ENCODE peak calls at places on chromosomes 16 and 17, in seven cellular contexts. J, F, H, D, N, X and U are unnamed samples.

GRCh38 chr17:48753794-48754499 is 25.4 kb upstream of the HOXB13 start:
- DNase-seq in D (no peak), X (no peak), N (no peak), F (peak; percentile 24), H (no peak), J (no peak), U (no peak)

GRCh38 chr17:17724307-17724921 is 43.2 kb downstream of the RAI1 start:
- DNase-seq in F (no peak), D (peak; percentile 65), H (peak; percentile 83), N (no peak), J (no peak), X (no peak), U (peak; percentile 58)

GRCh38 chr17:14833201-14833773 is 431.8 kb downstream of the PMP22 start:
- DNase-seq in X (peak; percentile 59), D (peak; percentile 69), J (no peak), N (no peak), F (peak; percentile 81), H (no peak), U (peak; percentile 7)

GRCh38 chr17:17080181-17080631 is 37.9 kb downstream of the MPRIP start:
- DNase-seq in D (no peak), H (peak; percentile 32), X (no peak), F (no peak), J (no peak), N (no peak), U (no peak)

GRCh38 chr17:76772842-76773521 is 35.1 kb downstream of the MFSD11 start:
- DNase-seq in X (peak; percentile 58), J (no peak), F (peak; percentile 87), H (no peak), N (no peak), D (peak; percentile 68), U (peak; percentile 79)

GRCh38 chr17:17568772-17569195 is 22.7 kb downstream of the PEMT start:
- DNase-seq in F (peak; percentile 25), X (no peak), H (peak; percentile 85), N (no peak), J (peak; percentile 80), D (peak; percentile 53), U (peak; percentile 37)

GRCh38 chr17:64787921-64788271 is 125.8 kb upstream of the SMURF2 start:
- DNase-seq in N (no peak), J (no peak), X (no peak), F (no peak), D (no peak), H (no peak), U (no peak)

GRCh38 chr17:33838281-33838680 is 416.8 kb upstream of the CCL2 start:
- DNase-seq in X (no peak), D (no peak), H (no peak), J (no peak), F (no peak), N (no peak), U (no peak)

GRCh38 chr17:38879878-38880727 is 10.2 kb downstream of the LASP1 start:
- DNase-seq in D (peak; percentile 87), X (no peak), J (peak; percentile 41), H (no peak), F (peak; percentile 85), N (no peak), U (peak; percentile 90)

GRCh38 chr17:77783991-77784820 is 174.3 kb upstream of the TNRC6C start:
- DNase-seq in H (peak; percentile 86), F (no peak), J (no peak), D (no peak), N (no peak), X (no peak), U (no peak)

GRCh38 chr17:9900744-9901143 is 4.3 kb downstream of the RCVRN start:
- DNase-seq in N (no peak), F (peak; percentile 89), J (no peak), D (peak; percentile 59), X (no peak), H (no peak), U (peak; percentile 58)

GRCh38 chr16:31872201-31872600 is 1.4 kb upstream of the ZNF267 start:
- DNase-seq in F (no peak), J (no peak), X (no peak), H (no peak), D (no peak), N (no peak), U (no peak)

GRCh38 chr17:33684714-33685113 is 391.6 kb upstream of the ASIC2 start:
- DNase-seq in F (no peak), J (no peak), D (no peak), H (no peak), X (no peak), N (no peak), U (no peak)

GRCh38 chr17:33968350-33969044 is 286.6 kb upstream of the CCL2 start:
- DNase-seq in H (no peak), F (no peak), X (no peak), D (no peak), J (no peak), N (no peak), U (no peak)

GRCh38 chr16:20114356-20114755 is 40.7 kb upstream of the GPR139 start:
- DNase-seq in N (no peak), D (no peak), X (no peak), F (no peak), J (peak; percentile 25), H (no peak), U (no peak)

GRCh38 chr17:15914400-15915165 is 30.3 kb upstream of the ADORA2B start:
- DNase-seq in J (no peak), F (peak; percentile 24), H (no peak), D (peak; percentile 45), X (no peak), N (no peak), U (peak; percentile 60)

GRCh38 chr17:82836823-82837357 is 2.9 kb downstream of the ZNF750 start:
- DNase-seq in X (no peak), F (peak; percentile 53), D (no peak), H (peak; percentile 33), J (no peak), N (peak; percentile 15), U (no peak)

GRCh38 chr16:72848759-72849664 is 198.9 kb downstream of the ZFHX3 start:
- DNase-seq in J (peak; percentile 85), F (peak; percentile 93), H (no peak), D (peak; percentile 94), N (peak; percentile 85), X (peak; percentile 62), U (peak; percentile 96)

GRCh38 chr17:19383681-19384470 is 3.1 kb downstream of the MFAP4 start:
- DNase-seq in D (peak; percentile 44), N (peak; percentile 67), H (peak; percentile 59), F (peak; percentile 53), J (no peak), X (no peak), U (peak; percentile 35)

GRCh38 chr16:69833357-69833781 is 71.2 kb downstream of the WWP2 start:
- DNase-seq in N (no peak), D (peak; percentile 8), F (peak; percentile 17), J (no peak), X (no peak), H (no peak), U (peak; percentile 10)

GRCh38 chr16:13529193-13529982 is 390.6 kb upstream of the ERCC4 start:
- DNase-seq in F (no peak), X (no peak), N (no peak), J (no peak), D (no peak), H (no peak), U (no peak)

GRCh38 chr16:55555436-55555835 is 11.0 kb upstream of the CAPNS2 start:
- DNase-seq in N (no peak), J (no peak), D (no peak), X (no peak), F (peak; percentile 73), H (no peak), U (no peak)

DNA sequence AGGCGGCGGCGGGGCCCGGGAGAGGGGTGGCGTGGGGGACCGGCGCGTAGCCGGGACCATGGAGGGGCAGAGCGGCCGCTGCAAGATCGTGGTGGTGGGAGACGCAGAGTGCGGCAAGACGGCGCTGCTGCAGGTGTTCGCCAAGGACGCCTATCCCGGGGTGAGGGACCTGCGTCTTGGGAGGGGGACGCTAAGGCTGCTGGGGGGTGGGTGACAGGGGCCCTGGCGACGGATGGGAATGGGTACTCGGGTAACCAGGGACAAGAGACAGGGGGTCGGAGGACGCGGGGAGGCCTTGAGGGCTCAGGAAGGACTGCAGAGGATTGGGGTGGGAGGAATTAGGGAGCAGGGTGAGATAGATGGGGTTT is 243 bp downstream of the RND2 start:
- DNase-seq in J (no peak), D (no peak), F (no peak), H (no peak), X (no peak), N (no peak), U (no peak)
- H3K4me3 ChIP-seq in J (peak overlapping the region; percentile 50), D (peak overlapping the region; percentile 49), F (peak overlapping the region; percentile 43), H (peak overlapping the region; percentile 83), X (peak overlapping the region; percentile 49), N (peak overlapping the region; percentile 53), U (peak overlapping the region; percentile 51)

DNA sequence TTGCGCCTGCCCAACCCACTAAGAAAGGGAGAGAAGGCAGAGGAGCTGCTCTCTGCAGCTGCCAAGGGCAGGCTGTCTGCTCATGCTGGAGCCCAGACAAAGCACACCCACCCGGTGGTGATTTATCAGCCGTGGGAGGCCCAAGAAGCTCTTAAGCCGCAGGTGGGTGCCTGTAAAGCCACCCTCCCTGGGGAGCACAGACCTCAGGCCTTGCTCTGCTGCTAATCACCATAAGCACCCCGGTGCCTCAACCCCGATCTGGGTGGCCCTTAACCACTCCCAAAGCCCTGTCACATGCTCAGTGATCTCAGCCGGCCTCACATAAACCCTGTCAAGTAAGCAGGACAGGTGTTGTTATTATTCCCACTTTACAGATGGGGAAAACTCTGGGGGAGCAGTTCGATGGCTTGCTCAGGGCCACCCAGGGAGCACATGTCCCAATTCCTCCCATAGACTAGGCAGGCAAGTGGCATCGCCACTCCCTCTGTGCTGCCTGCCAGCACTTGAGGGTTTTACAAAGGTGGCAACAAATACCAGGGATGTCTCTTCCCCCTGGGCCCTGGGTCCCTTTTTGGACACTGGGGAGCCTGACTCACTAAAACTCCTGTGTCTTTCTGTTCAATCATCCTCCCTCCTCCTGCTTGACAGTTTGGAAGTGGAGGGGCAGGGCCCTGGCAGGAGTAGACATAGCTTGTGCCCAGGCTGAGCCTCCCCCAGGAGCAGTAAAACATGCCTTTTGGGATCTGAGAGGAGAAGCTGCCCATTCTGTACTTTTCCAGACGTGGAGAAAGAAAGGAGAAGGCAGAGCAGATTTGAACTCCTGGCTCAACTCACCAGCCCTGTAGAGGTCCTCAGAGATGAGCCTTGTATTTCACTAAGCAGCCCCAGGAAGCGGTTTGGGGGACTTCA is 299.3 kb downstream of the SOX9 start:
- DNase-seq in H (no peak), D (no peak), X (no peak), F (no peak), J (peak; percentile 24), N (no peak), U (no peak)
- TF ChIP-seq CTCF in H (no peak), D (no peak), X (no peak), F (no peak), J (no peak), N (no peak), U (no peak)

GRCh38 chr17:42049834-42050359 is 504 bp downstream of the C17orf113 start:
- DNase-seq in N (no peak), D (no peak), F (no peak), J (no peak), X (no peak), H (no peak), U (no peak)
- H3K4me3 ChIP-seq in N (peak overlapping the region; percentile 62), D (peak overlapping the region; percentile 96), F (peak overlapping the region; percentile 46), J (peak overlapping the region; percentile 67), X (peak overlapping the region; percentile 55), H (peak overlapping the region; percentile 81), U (peak overlapping the region; percentile 55)

GRCh38 chr16:10314811-10315210 is 71.0 kb upstream of the ATF7IP2 start:
- DNase-seq in N (no peak), X (no peak), D (peak; percentile 39), H (no peak), J (no peak), F (peak; percentile 5), U (peak; percentile 8)
- TF ChIP-seq CTCF in N (no peak), X (no peak), D (no peak), H (peak; percentile 41), J (no peak), F (no peak), U (no peak)

GRCh38 chr17:4942760-4943508 is 2.9 kb downstream of the RNF167 start:
- DNase-seq in J (no peak), F (no peak), D (no peak), H (no peak), N (no peak), X (no peak), U (no peak)
- H3K4me3 ChIP-seq in J (no peak overlapping the region), F (no peak overlapping the region), D (no peak overlapping the region), H (peak overlapping the region; percentile 78), N (no peak overlapping the region), X (no peak overlapping the region), U (no peak overlapping the region)